ENCODE peak calls at places on chromosomes 12 and 14, in nine cellular contexts. D is stimulated activated CD4-positive, alpha-beta T cell treated with anti-CD3 and anti-CD28 coated beads, Interleukin-15, amount 100 ng/mL, for 48 hours; V is M059J; R is activated CD4-positive, alpha-beta T cell treated with anti-CD3 and anti-CD28 coated beads, Interleukin-2, amount 50 U/mL, for 4 hours; N is stimulated activated CD8-positive, alpha-beta memory T cell treated with anti-CD3 and anti-CD28 coated beads, Interleukin-2, amount 100 ng/mL, for 1 hour; H is COLO829; U is T-helper 1 cell; Y is GM12878; O is NCI-H345. T is an unnamed sample.

GRCh38 chr12:13114251-13115052 is 11.0 kb upstream of the GSG1 start:
- DNase-seq in D (no peak), V (no peak), R (no peak), N (no peak), H (peak), U (no peak), Y (no peak), O (no peak), T (no peak)

GRCh38 chr12:114221136-114221838 is 184.7 kb downstream of the TBX5 start:
- DNase-seq in D (no peak), V (no peak), R (no peak), N (no peak), H (no peak), U (no peak), Y (no peak), O (no peak), T (no peak)

GRCh38 chr14:100350283-100350926 is 27.3 kb downstream of the SLC25A47 start:
- DNase-seq in D (no peak), V (no peak), R (no peak), N (no peak), H (no peak), U (no peak), Y (no peak), O (no peak), T (no peak)

GRCh38 chr12:122841544-122842321 is 6.5 kb downstream of the HIP1R start:
- DNase-seq in D (no peak), V (peak), R (no peak), N (no peak), H (no peak), U (no peak), Y (no peak), O (no peak), T (no peak)

GRCh38 chr12:12979151-12979550 is 20.9 kb downstream of the HEBP1 start:
- DNase-seq in D (no peak), V (no peak), R (no peak), N (no peak), H (no peak), U (no peak), Y (no peak), O (no peak), T (no peak)

GRCh38 chr14:73744175-73744867 is 30.1 kb upstream of the PNMA1 start:
- DNase-seq in D (no peak), V (peak), R (no peak), N (no peak), H (no peak), U (no peak), Y (no peak), O (no peak), T (no peak)

GRCh38 chr14:34212574-34212973 is 249.5 kb downstream of the SPTSSA start:
- DNase-seq in D (no peak), V (no peak), R (no peak), N (no peak), H (no peak), U (peak), Y (no peak), O (no peak), T (no peak)

GRCh38 chr12:101925352-101925751 is 48.0 kb downstream of the DRAM1 start:
- DNase-seq in D (no peak), V (peak), R (no peak), N (no peak), H (no peak), U (no peak), Y (no peak), O (no peak), T (no peak)

GRCh38 chr14:61587397-61587713 is 108.0 kb upstream of the HIF1A start:
- DNase-seq in D (no peak), V (no peak), R (no peak), N (no peak), H (no peak), U (no peak), Y (no peak), O (no peak), T (no peak)

GRCh38 chr12:110279976-110280783 is 867 bp upstream of the ATP2A2 start:
- DNase-seq in D (peak), V (peak), R (peak), N (peak), H (peak), U (peak), Y (no peak), O (peak), T (peak)

GRCh38 chr12:132285991-132286681 is 43.3 kb downstream of the GALNT9 start:
- DNase-seq in D (no peak), V (peak), R (no peak), N (no peak), H (peak), U (no peak), Y (no peak), O (peak), T (no peak)

GRCh38 chr12:6370994-6371754 is 4.2 kb downstream of the SCNN1A start:
- DNase-seq in D (no peak), V (peak), R (no peak), N (no peak), H (no peak), U (no peak), Y (peak), O (peak), T (no peak)

GRCh38 chr12:34404377-34405285 is 382.3 kb downstream of the ALG10 start:
- DNase-seq in D (no peak), V (no peak), R (no peak), N (no peak), H (no peak), U (no peak), Y (no peak), O (no peak), T (no peak)

T was measured in T-helper 22 cell.